ENCODE peak calls at places on chromosome X, in nine cellular contexts. One of them, this sample, is unnamed.
A peak's percentile ranks its signal among the peaks of the same experiment; 100 is the strongest.

GRCh38 chrX:19625612-19626011 is 110.3 kb upstream of the MAP3K15 start:
- DNase-seq in adrenal gland: no peak
- DNase-seq in naive thymus-derived CD4-positive, alpha-beta T cell: no peak
- DNase-seq in SJSA1: peak; percentile 14
- DNase-seq in ovary: no peak
- DNase-seq in MG63: no peak
- DNase-seq in HCT116: no peak
- DNase-seq in mucosa of descending colon: no peak
- DNase-seq in colonic mucosa: no peak
- DNase-seq in this sample: peak; percentile 25

GRCh38 chrX:136646602-136647239 is 1.2 kb upstream of the CD40LG start:
- DNase-seq in adrenal gland: no peak
- DNase-seq in naive thymus-derived CD4-positive, alpha-beta T cell: no peak
- DNase-seq in SJSA1: no peak
- DNase-seq in ovary: no peak
- DNase-seq in MG63: no peak
- DNase-seq in HCT116: no peak
- DNase-seq in mucosa of descending colon: no peak
- DNase-seq in colonic mucosa: no peak
- DNase-seq in this sample: no peak

GRCh38 chrX:274904-275475 is 6.2 kb upstream of the PLCXD1 start:
- DNase-seq in adrenal gland: peak; percentile 38
- DNase-seq in naive thymus-derived CD4-positive, alpha-beta T cell: no peak
- DNase-seq in SJSA1: no peak
- DNase-seq in ovary: peak; percentile 30
- DNase-seq in MG63: no peak
- DNase-seq in HCT116: no peak
- DNase-seq in mucosa of descending colon: peak; percentile 58
- DNase-seq in colonic mucosa: peak; percentile 57
- DNase-seq in this sample: peak; percentile 66

GRCh38 chrX:136030357-136031225 is 45.4 kb downstream of the SLC9A6 start:
- DNase-seq in adrenal gland: peak; percentile 15
- DNase-seq in naive thymus-derived CD4-positive, alpha-beta T cell: no peak
- DNase-seq in SJSA1: peak; percentile 23
- DNase-seq in ovary: no peak
- DNase-seq in MG63: peak; percentile 78
- DNase-seq in HCT116: no peak
- DNase-seq in mucosa of descending colon: peak; percentile 42
- DNase-seq in colonic mucosa: peak; percentile 26
- DNase-seq in this sample: peak; percentile 36

GRCh38 chrX:46572295-46572936 is 1.1 kb upstream of the CHST7 start:
- DNase-seq in adrenal gland: no peak
- DNase-seq in naive thymus-derived CD4-positive, alpha-beta T cell: no peak
- DNase-seq in SJSA1: no peak
- DNase-seq in ovary: no peak
- DNase-seq in MG63: no peak
- DNase-seq in HCT116: no peak
- DNase-seq in mucosa of descending colon: no peak
- DNase-seq in colonic mucosa: no peak
- DNase-seq in this sample: no peak

GRCh38 chrX:698246-698645 is 67.7 kb downstream of the SHOX start:
- DNase-seq in adrenal gland: no peak
- DNase-seq in naive thymus-derived CD4-positive, alpha-beta T cell: no peak
- DNase-seq in SJSA1: no peak
- DNase-seq in ovary: no peak
- DNase-seq in MG63: no peak
- DNase-seq in HCT116: no peak
- DNase-seq in mucosa of descending colon: no peak
- DNase-seq in colonic mucosa: no peak
- DNase-seq in this sample: no peak

GRCh38 chrX:18676470-18676869 is 4.6 kb upstream of the RS1 start:
- DNase-seq in adrenal gland: no peak
- DNase-seq in naive thymus-derived CD4-positive, alpha-beta T cell: no peak
- DNase-seq in SJSA1: no peak
- DNase-seq in ovary: peak; percentile 33
- DNase-seq in MG63: peak; percentile 23
- DNase-seq in HCT116: no peak
- DNase-seq in mucosa of descending colon: no peak
- DNase-seq in colonic mucosa: no peak
- DNase-seq in this sample: no peak

GRCh38 chrX:48022100-48022499 is 15.3 kb downstream of the SPACA5 start:
- DNase-seq in adrenal gland: no peak
- DNase-seq in naive thymus-derived CD4-positive, alpha-beta T cell: no peak
- DNase-seq in SJSA1: no peak
- DNase-seq in ovary: no peak
- DNase-seq in MG63: no peak
- DNase-seq in HCT116: no peak
- DNase-seq in mucosa of descending colon: no peak
- DNase-seq in colonic mucosa: no peak
- DNase-seq in this sample: no peak

GRCh38 chrX:120238947-120239346 is 11.7 kb upstream of the ZBTB33 start:
- DNase-seq in adrenal gland: no peak
- DNase-seq in naive thymus-derived CD4-positive, alpha-beta T cell: no peak
- DNase-seq in SJSA1: no peak
- DNase-seq in ovary: no peak
- DNase-seq in MG63: no peak
- DNase-seq in HCT116: no peak
- DNase-seq in mucosa of descending colon: no peak
- DNase-seq in colonic mucosa: no peak
- DNase-seq in this sample: no peak

GRCh38 chrX:105302246-105302645 is 81.8 kb upstream of the TEX13A start:
- DNase-seq in adrenal gland: no peak
- DNase-seq in naive thymus-derived CD4-positive, alpha-beta T cell: no peak
- DNase-seq in SJSA1: no peak
- DNase-seq in ovary: no peak
- DNase-seq in MG63: no peak
- DNase-seq in HCT116: no peak
- DNase-seq in mucosa of descending colon: no peak
- DNase-seq in colonic mucosa: no peak
- DNase-seq in this sample: no peak

GRCh38 chrX:129359269-129359668 is 164.0 kb downstream of the SMARCA1 start:
- DNase-seq in adrenal gland: no peak
- DNase-seq in naive thymus-derived CD4-positive, alpha-beta T cell: no peak
- DNase-seq in SJSA1: no peak
- DNase-seq in ovary: no peak
- DNase-seq in MG63: no peak
- DNase-seq in HCT116: no peak
- DNase-seq in mucosa of descending colon: no peak
- DNase-seq in colonic mucosa: no peak
- DNase-seq in this sample: no peak

GRCh38 chrX:71058116-71058515 is 10.0 kb downstream of the SNX12 start:
- DNase-seq in adrenal gland: no peak
- DNase-seq in naive thymus-derived CD4-positive, alpha-beta T cell: no peak
- DNase-seq in SJSA1: no peak
- DNase-seq in ovary: no peak
- DNase-seq in MG63: no peak
- DNase-seq in HCT116: no peak
- DNase-seq in mucosa of descending colon: no peak
- DNase-seq in colonic mucosa: no peak
- DNase-seq in this sample: no peak

GRCh38 chrX:6187256-6187655 is 41.4 kb downstream of the NLGN4X start:
- DNase-seq in adrenal gland: no peak
- DNase-seq in naive thymus-derived CD4-positive, alpha-beta T cell: no peak
- DNase-seq in SJSA1: no peak
- DNase-seq in ovary: no peak
- DNase-seq in MG63: no peak
- DNase-seq in HCT116: no peak
- DNase-seq in mucosa of descending colon: no peak
- DNase-seq in colonic mucosa: no peak
- DNase-seq in this sample: no peak

GRCh38 chrX:29229802-29230201 is 642.6 kb downstream of the IL1RAPL1 start:
- DNase-seq in adrenal gland: no peak
- DNase-seq in naive thymus-derived CD4-positive, alpha-beta T cell: no peak
- DNase-seq in SJSA1: no peak
- DNase-seq in ovary: no peak
- DNase-seq in MG63: peak; percentile 6
- DNase-seq in HCT116: no peak
- DNase-seq in mucosa of descending colon: no peak
- DNase-seq in colonic mucosa: no peak
- DNase-seq in this sample: no peak

GRCh38 chrX:129981752-129982299 is 609 bp upstream of the BCORL1 start:
- DNase-seq in adrenal gland: no peak
- DNase-seq in naive thymus-derived CD4-positive, alpha-beta T cell: no peak
- DNase-seq in SJSA1: no peak
- DNase-seq in ovary: no peak
- DNase-seq in MG63: no peak
- DNase-seq in HCT116: no peak
- DNase-seq in mucosa of descending colon: no peak
- DNase-seq in colonic mucosa: no peak
- DNase-seq in this sample: peak; percentile 19

GRCh38 chrX:101395789-101396188 is 5.0 kb downstream of the RPL36A start:
- DNase-seq in adrenal gland: no peak
- DNase-seq in naive thymus-derived CD4-positive, alpha-beta T cell: no peak
- DNase-seq in SJSA1: no peak
- DNase-seq in ovary: no peak
- DNase-seq in MG63: no peak
- DNase-seq in HCT116: no peak
- DNase-seq in mucosa of descending colon: no peak
- DNase-seq in colonic mucosa: no peak
- DNase-seq in this sample: no peak

GRCh38 chrX:22300130-22300529 is 27.4 kb downstream of the CBLL2 start:
- DNase-seq in adrenal gland: peak; percentile 42
- DNase-seq in naive thymus-derived CD4-positive, alpha-beta T cell: no peak
- DNase-seq in SJSA1: peak; percentile 58
- DNase-seq in ovary: no peak
- DNase-seq in MG63: peak; percentile 48
- DNase-seq in HCT116: peak; percentile 45
- DNase-seq in mucosa of descending colon: no peak
- DNase-seq in colonic mucosa: no peak
- DNase-seq in this sample: no peak

GRCh38 chrX:40015693-40016092 is 82.1 kb downstream of the BCOR start:
- DNase-seq in adrenal gland: no peak
- DNase-seq in naive thymus-derived CD4-positive, alpha-beta T cell: no peak
- DNase-seq in SJSA1: no peak
- DNase-seq in ovary: no peak
- DNase-seq in MG63: no peak
- DNase-seq in HCT116: no peak
- DNase-seq in mucosa of descending colon: no peak
- DNase-seq in colonic mucosa: no peak
- DNase-seq in this sample: no peak
- H3K9me3 ChIP-seq in adrenal gland: no peaks in the 10 kb centered on the region
- H3K9me3 ChIP-seq in naive thymus-derived CD4-positive, alpha-beta T cell: no peaks in the 10 kb centered on the region
- H3K9me3 ChIP-seq in SJSA1: no peaks in the 10 kb centered on the region
- H3K9me3 ChIP-seq in ovary: no peaks in the 10 kb centered on the region
- H3K9me3 ChIP-seq in MG63: no peaks in the 10 kb centered on the region
- H3K9me3 ChIP-seq in HCT116: no peaks in the 10 kb centered on the region
- H3K9me3 ChIP-seq in mucosa of descending colon: no peaks in the 10 kb centered on the region
- H3K9me3 ChIP-seq in colonic mucosa: no peaks in the 10 kb centered on the region
- H3K9me3 ChIP-seq in this sample: no peaks in the 10 kb centered on the region

DNA sequence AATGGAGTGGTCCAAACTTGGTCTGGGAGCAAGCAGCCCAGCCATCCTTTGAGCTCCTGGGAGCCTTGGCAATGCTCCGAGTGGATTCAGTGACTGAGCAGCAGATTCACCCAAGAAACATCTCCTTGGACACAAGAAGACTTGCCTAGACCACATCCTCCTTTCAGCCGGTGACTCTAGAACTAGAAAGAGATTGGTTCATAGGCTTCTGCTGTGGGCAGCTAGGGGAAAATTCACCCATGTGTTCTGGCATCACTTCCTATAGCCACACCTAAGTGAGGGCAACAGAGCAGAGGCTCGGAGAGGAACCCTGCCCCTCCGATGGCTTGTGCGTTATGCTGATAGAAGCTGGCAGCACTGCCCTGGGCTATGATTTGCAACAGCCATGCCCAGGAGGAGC is 16.0 kb downstream of the ZNF275 start:
- DNase-seq in adrenal gland: no peak
- DNase-seq in naive thymus-derived CD4-positive, alpha-beta T cell: no peak
- DNase-seq in SJSA1: no peak
- DNase-seq in ovary: no peak
- DNase-seq in MG63: no peak
- DNase-seq in HCT116: no peak
- DNase-seq in mucosa of descending colon: no peak
- DNase-seq in colonic mucosa: no peak
- DNase-seq in this sample: no peak
- H3K9me3 ChIP-seq in adrenal gland: no peaks in the 10 kb centered on the region
- H3K9me3 ChIP-seq in naive thymus-derived CD4-positive, alpha-beta T cell: no peaks in the 10 kb centered on the region
- H3K9me3 ChIP-seq in SJSA1: no peaks in the 10 kb centered on the region
- H3K9me3 ChIP-seq in ovary: no peaks in the 10 kb centered on the region
- H3K9me3 ChIP-seq in MG63: no peaks in the 10 kb centered on the region
- H3K9me3 ChIP-seq in HCT116: no peaks in the 10 kb centered on the region
- H3K9me3 ChIP-seq in mucosa of descending colon: no peaks in the 10 kb centered on the region
- H3K9me3 ChIP-seq in colonic mucosa: no peaks in the 10 kb centered on the region
- H3K9me3 ChIP-seq in this sample: no peaks in the 10 kb centered on the region

DNA sequence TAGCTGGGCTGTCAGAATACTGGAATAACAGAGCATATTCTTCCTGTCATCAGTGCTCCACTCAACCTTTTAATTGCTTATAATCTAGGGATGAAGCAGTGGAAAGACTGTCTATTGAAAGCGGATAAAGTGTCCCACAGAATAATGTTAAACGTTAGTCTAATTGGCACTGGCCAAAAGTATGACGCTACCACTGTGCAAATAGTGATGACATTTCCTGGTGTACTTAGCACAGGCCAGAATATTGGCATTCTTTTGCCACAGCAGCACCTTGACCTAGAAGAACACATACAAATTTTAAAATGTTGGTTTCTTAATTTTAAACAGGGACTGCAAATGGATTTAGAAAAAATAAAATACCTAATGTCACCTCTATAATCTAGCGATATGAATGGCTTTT is 635.2 kb upstream of the SPANXN1 start:
- DNase-seq in adrenal gland: no peak
- DNase-seq in naive thymus-derived CD4-positive, alpha-beta T cell: no peak
- DNase-seq in SJSA1: no peak
- DNase-seq in ovary: no peak
- DNase-seq in MG63: no peak
- DNase-seq in HCT116: no peak
- DNase-seq in mucosa of descending colon: no peak
- DNase-seq in colonic mucosa: no peak
- DNase-seq in this sample: no peak
- H3K9me3 ChIP-seq in adrenal gland: no peaks in the 10 kb centered on the region
- H3K9me3 ChIP-seq in naive thymus-derived CD4-positive, alpha-beta T cell: no peaks in the 10 kb centered on the region
- H3K9me3 ChIP-seq in SJSA1: no peaks in the 10 kb centered on the region
- H3K9me3 ChIP-seq in ovary: no peaks in the 10 kb centered on the region
- H3K9me3 ChIP-seq in MG63: no peaks in the 10 kb centered on the region
- H3K9me3 ChIP-seq in HCT116: no peaks in the 10 kb centered on the region
- H3K9me3 ChIP-seq in mucosa of descending colon: no peaks in the 10 kb centered on the region
- H3K9me3 ChIP-seq in colonic mucosa: no peaks in the 10 kb centered on the region
- H3K9me3 ChIP-seq in this sample: no peaks in the 10 kb centered on the region

DNA sequence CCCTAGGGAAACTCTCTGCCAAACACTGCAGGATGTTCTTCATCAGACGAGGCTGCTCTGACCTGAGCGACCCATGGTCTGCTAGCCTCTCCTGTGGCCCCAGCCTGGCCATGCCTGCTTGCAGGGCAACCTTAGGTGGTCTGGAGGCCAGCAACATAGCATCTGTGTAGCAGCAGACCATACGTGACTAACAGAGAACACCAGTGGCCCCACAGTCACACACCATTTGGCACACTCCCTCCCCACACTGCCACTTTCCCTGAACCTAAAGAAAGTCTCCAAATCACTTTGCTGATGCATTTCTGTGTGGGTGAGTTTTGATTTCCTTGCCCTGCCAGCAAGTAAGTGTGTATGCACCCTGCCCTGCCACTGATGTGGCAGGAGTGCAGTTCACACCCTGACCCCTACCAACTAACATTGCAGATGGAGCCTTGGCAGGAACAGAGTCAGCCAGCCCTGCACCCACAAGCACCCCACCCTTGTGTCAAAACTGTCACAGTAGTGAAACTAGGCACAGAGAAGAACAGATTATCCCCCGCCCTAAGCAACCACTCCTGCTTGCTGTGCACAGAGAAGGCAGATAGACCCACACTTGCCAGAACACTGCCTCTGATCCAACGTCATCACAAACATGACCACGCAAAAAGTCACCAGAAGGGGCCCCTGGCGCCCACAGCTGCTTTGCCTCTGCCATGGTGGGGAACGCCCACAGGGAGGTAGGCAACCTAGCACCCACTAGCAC is 249.1 kb downstream of the SPIN4 start:
- DNase-seq in adrenal gland: no peak
- DNase-seq in naive thymus-derived CD4-positive, alpha-beta T cell: no peak
- DNase-seq in SJSA1: no peak
- DNase-seq in ovary: no peak
- DNase-seq in MG63: no peak
- DNase-seq in HCT116: no peak
- DNase-seq in mucosa of descending colon: no peak
- DNase-seq in colonic mucosa: no peak
- DNase-seq in this sample: no peak
- H3K9me3 ChIP-seq in adrenal gland: no peaks in the 10 kb centered on the region
- H3K9me3 ChIP-seq in naive thymus-derived CD4-positive, alpha-beta T cell: no peaks in the 10 kb centered on the region
- H3K9me3 ChIP-seq in SJSA1: no peaks in the 10 kb centered on the region
- H3K9me3 ChIP-seq in ovary: no peaks in the 10 kb centered on the region
- H3K9me3 ChIP-seq in MG63: no peaks in the 10 kb centered on the region
- H3K9me3 ChIP-seq in HCT116: no peaks in the 10 kb centered on the region
- H3K9me3 ChIP-seq in mucosa of descending colon: peaks cover 18% of the 10 kb centered on the region
- H3K9me3 ChIP-seq in colonic mucosa: no peaks in the 10 kb centered on the region
- H3K9me3 ChIP-seq in this sample: no peaks in the 10 kb centered on the region

This sample was measured in transverse colon.